ENCODE peak calls at places on chromosomes 2 and 18, in five cellular contexts. One of them, this sample, is unnamed.

GRCh38 chr2:206086683-206087350 is 843 bp upstream of the INO80D start:
- DNase-seq in stimulated activated CD4-positive, alpha-beta T cell treated with anti-CD3 and anti-CD28 coated beads, Interleukin-12 subunit alpha, Interleukin-12 subunit beta, amount 100 ng/mL, for 4 hours: no peak
- DNase-seq in left colon: no peak
- DNase-seq in NCI-H524: no peak
- DNase-seq in AG08395: no peak
- DNase-seq in this sample: no peak

GRCh38 chr18:55088561-55088960 is 129.3 kb upstream of the CCDC68 start:
- DNase-seq in stimulated activated CD4-positive, alpha-beta T cell treated with anti-CD3 and anti-CD28 coated beads, Interleukin-12 subunit alpha, Interleukin-12 subunit beta, amount 100 ng/mL, for 4 hours: no peak
- DNase-seq in left colon: no peak
- DNase-seq in NCI-H524: no peak
- DNase-seq in AG08395: no peak
- DNase-seq in this sample: no peak

GRCh38 chr2:137693521-137693920 is 270.8 kb upstream of the HNMT start:
- DNase-seq in stimulated activated CD4-positive, alpha-beta T cell treated with anti-CD3 and anti-CD28 coated beads, Interleukin-12 subunit alpha, Interleukin-12 subunit beta, amount 100 ng/mL, for 4 hours: no peak
- DNase-seq in left colon: no peak
- DNase-seq in NCI-H524: no peak
- DNase-seq in AG08395: no peak
- DNase-seq in this sample: no peak

GRCh38 chr2:19377717-19378116 is 19.3 kb upstream of the OSR1 start:
- DNase-seq in stimulated activated CD4-positive, alpha-beta T cell treated with anti-CD3 and anti-CD28 coated beads, Interleukin-12 subunit alpha, Interleukin-12 subunit beta, amount 100 ng/mL, for 4 hours: no peak
- DNase-seq in left colon: no peak
- DNase-seq in NCI-H524: no peak
- DNase-seq in AG08395: no peak
- DNase-seq in this sample: no peak

GRCh38 chr2:223026357-223027110 is 25.5 kb upstream of the KCNE4 start:
- DNase-seq in stimulated activated CD4-positive, alpha-beta T cell treated with anti-CD3 and anti-CD28 coated beads, Interleukin-12 subunit alpha, Interleukin-12 subunit beta, amount 100 ng/mL, for 4 hours: no peak
- DNase-seq in left colon: no peak
- DNase-seq in NCI-H524: no peak
- DNase-seq in AG08395: peak
- DNase-seq in this sample: no peak

GRCh38 chr2:71602581-71602980 is 149.2 kb downstream of the DYSF start:
- DNase-seq in stimulated activated CD4-positive, alpha-beta T cell treated with anti-CD3 and anti-CD28 coated beads, Interleukin-12 subunit alpha, Interleukin-12 subunit beta, amount 100 ng/mL, for 4 hours: no peak
- DNase-seq in left colon: peak
- DNase-seq in NCI-H524: no peak
- DNase-seq in AG08395: no peak
- DNase-seq in this sample: no peak

GRCh38 chr2:137888845-137889244 is 75.4 kb upstream of the HNMT start:
- DNase-seq in stimulated activated CD4-positive, alpha-beta T cell treated with anti-CD3 and anti-CD28 coated beads, Interleukin-12 subunit alpha, Interleukin-12 subunit beta, amount 100 ng/mL, for 4 hours: no peak
- DNase-seq in left colon: peak
- DNase-seq in NCI-H524: peak
- DNase-seq in AG08395: peak
- DNase-seq in this sample: no peak

GRCh38 chr18:79486356-79487197 is 90.8 kb downstream of the NFATC1 start:
- DNase-seq in stimulated activated CD4-positive, alpha-beta T cell treated with anti-CD3 and anti-CD28 coated beads, Interleukin-12 subunit alpha, Interleukin-12 subunit beta, amount 100 ng/mL, for 4 hours: no peak
- DNase-seq in left colon: no peak
- DNase-seq in NCI-H524: no peak
- DNase-seq in AG08395: no peak
- DNase-seq in this sample: no peak

GRCh38 chr2:242029422-242030225 is 160.1 kb downstream of the RTP5 start:
- DNase-seq in stimulated activated CD4-positive, alpha-beta T cell treated with anti-CD3 and anti-CD28 coated beads, Interleukin-12 subunit alpha, Interleukin-12 subunit beta, amount 100 ng/mL, for 4 hours: no peak
- DNase-seq in left colon: no peak
- DNase-seq in NCI-H524: no peak
- DNase-seq in AG08395: no peak
- DNase-seq in this sample: no peak

GRCh38 chr18:36412778-36413177 is 115.3 kb downstream of the FHOD3 start:
- DNase-seq in stimulated activated CD4-positive, alpha-beta T cell treated with anti-CD3 and anti-CD28 coated beads, Interleukin-12 subunit alpha, Interleukin-12 subunit beta, amount 100 ng/mL, for 4 hours: no peak
- DNase-seq in left colon: no peak
- DNase-seq in NCI-H524: peak
- DNase-seq in AG08395: peak
- DNase-seq in this sample: no peak

GRCh38 chr2:157158111-157158510 is 99.4 kb upstream of the GALNT5 start:
- DNase-seq in stimulated activated CD4-positive, alpha-beta T cell treated with anti-CD3 and anti-CD28 coated beads, Interleukin-12 subunit alpha, Interleukin-12 subunit beta, amount 100 ng/mL, for 4 hours: no peak
- DNase-seq in left colon: no peak
- DNase-seq in NCI-H524: no peak
- DNase-seq in AG08395: no peak
- DNase-seq in this sample: no peak

GRCh38 chr2:212135739-212136138 is 402.9 kb downstream of the ERBB4 start:
- DNase-seq in stimulated activated CD4-positive, alpha-beta T cell treated with anti-CD3 and anti-CD28 coated beads, Interleukin-12 subunit alpha, Interleukin-12 subunit beta, amount 100 ng/mL, for 4 hours: no peak
- DNase-seq in left colon: no peak
- DNase-seq in NCI-H524: peak
- DNase-seq in AG08395: no peak
- DNase-seq in this sample: peak

GRCh38 chr2:56077352-56077915 is 106.4 kb upstream of the CCDC85A start:
- DNase-seq in stimulated activated CD4-positive, alpha-beta T cell treated with anti-CD3 and anti-CD28 coated beads, Interleukin-12 subunit alpha, Interleukin-12 subunit beta, amount 100 ng/mL, for 4 hours: no peak
- DNase-seq in left colon: no peak
- DNase-seq in NCI-H524: no peak
- DNase-seq in AG08395: peak
- DNase-seq in this sample: peak

GRCh38 chr18:10872297-10872696 is 277.1 kb downstream of the PIEZO2 start:
- DNase-seq in stimulated activated CD4-positive, alpha-beta T cell treated with anti-CD3 and anti-CD28 coated beads, Interleukin-12 subunit alpha, Interleukin-12 subunit beta, amount 100 ng/mL, for 4 hours: no peak
- DNase-seq in left colon: no peak
- DNase-seq in NCI-H524: peak
- DNase-seq in AG08395: no peak
- DNase-seq in this sample: no peak

GRCh38 chr2:79670198-79670597 is 157.3 kb downstream of the CTNNA2 start:
- DNase-seq in stimulated activated CD4-positive, alpha-beta T cell treated with anti-CD3 and anti-CD28 coated beads, Interleukin-12 subunit alpha, Interleukin-12 subunit beta, amount 100 ng/mL, for 4 hours: no peak
- DNase-seq in left colon: no peak
- DNase-seq in NCI-H524: no peak
- DNase-seq in AG08395: no peak
- DNase-seq in this sample: no peak

GRCh38 chr2:132615329-132616085 is 54.5 kb downstream of the LYPD1 start:
- DNase-seq in stimulated activated CD4-positive, alpha-beta T cell treated with anti-CD3 and anti-CD28 coated beads, Interleukin-12 subunit alpha, Interleukin-12 subunit beta, amount 100 ng/mL, for 4 hours: no peak
- DNase-seq in left colon: no peak
- DNase-seq in NCI-H524: no peak
- DNase-seq in AG08395: no peak
- DNase-seq in this sample: no peak

GRCh38 chr2:38700113-38700780 is 34.3 kb downstream of the GALM start:
- DNase-seq in stimulated activated CD4-positive, alpha-beta T cell treated with anti-CD3 and anti-CD28 coated beads, Interleukin-12 subunit alpha, Interleukin-12 subunit beta, amount 100 ng/mL, for 4 hours: no peak
- DNase-seq in left colon: no peak
- DNase-seq in NCI-H524: no peak
- DNase-seq in AG08395: no peak
- DNase-seq in this sample: no peak

GRCh38 chr2:152483276-152483996 is 148.5 kb downstream of the FMNL2 start:
- DNase-seq in stimulated activated CD4-positive, alpha-beta T cell treated with anti-CD3 and anti-CD28 coated beads, Interleukin-12 subunit alpha, Interleukin-12 subunit beta, amount 100 ng/mL, for 4 hours: no peak
- DNase-seq in left colon: no peak
- DNase-seq in NCI-H524: no peak
- DNase-seq in AG08395: no peak
- DNase-seq in this sample: no peak

This sample was measured in NCI-H187.